ENCODE peak calls at places on chromosomes 5 and 9, in four cellular contexts. P, K, G and X are unnamed samples.
A peak's percentile ranks its signal among the peaks of the same experiment; 100 is the strongest.

GRCh38 chr5:150734579-150735384 is 24.0 kb downstream of the DCTN4 start:
- DNase-seq in G (peak; percentile 33), P (peak; percentile 47), K (peak; percentile 55), X (no peak)

GRCh38 chr5:178548751-178549150 is 41.4 kb downstream of the COL23A1 start:
- DNase-seq in P (no peak), G (no peak), K (no peak), X (no peak)

GRCh38 chr9:90848866-90849265 is 47.2 kb downstream of the SYK start:
- DNase-seq in P (no peak), G (no peak), K (no peak), X (no peak)

GRCh38 chr5:140142802-140143201 is 17.1 kb downstream of the IGIP start:
- DNase-seq in P (no peak), K (no peak), G (no peak), X (no peak)

GRCh38 chr9:69249337-69249736 is 75.3 kb downstream of the TJP2 start:
- DNase-seq in P (peak; percentile 12), K (no peak), G (no peak), X (no peak)

GRCh38 chr5:181161534-181162175 is 14.3 kb downstream of the OR2V2 start:
- DNase-seq in K (no peak), G (no peak), P (no peak), X (no peak)

GRCh38 chr5:1223278-1223670 is 1.9 kb upstream of the SLC6A18 start:
- DNase-seq in P (no peak), K (no peak), G (no peak), X (no peak)

GRCh38 chr9:4171519-4171918 is 128.3 kb downstream of the GLIS3 start:
- DNase-seq in G (no peak), K (no peak), P (no peak), X (no peak)

GRCh38 chr9:129309906-129310305 is 131.8 kb upstream of the IER5L start:
- DNase-seq in K (no peak), G (no peak), P (no peak), X (no peak)

GRCh38 chr5:21164425-21164824 is 1176.4 kb upstream of the CDH18 start:
- DNase-seq in P (no peak), K (no peak), G (no peak), X (no peak)

GRCh38 chr5:163434410-163434866 is 3.0 kb upstream of the CCNG1 start:
- DNase-seq in K (peak; percentile 61), P (no peak), G (no peak), X (no peak)

GRCh38 chr9:133256057-133256461 is 18.9 kb downstream of the ABO start:
- DNase-seq in G (no peak), K (no peak), P (no peak), X (no peak)

GRCh38 chr9:78321505-78321904 is 24.6 kb downstream of the PSAT1 start:
- DNase-seq in P (no peak), G (no peak), K (no peak), X (no peak)

GRCh38 chr5:88203977-88204735 is 64.5 kb downstream of the TMEM161B start:
- DNase-seq in P (no peak), G (no peak), K (no peak), X (peak; percentile 29)

GRCh38 chr5:83554686-83555085 is 83.1 kb downstream of the VCAN start:
- DNase-seq in K (no peak), P (no peak), G (no peak), X (no peak)

GRCh38 chr9:137429974-137430722 is 7.0 kb downstream of the NOXA1 start:
- DNase-seq in G (no peak), P (peak; percentile 11), K (no peak), X (peak; percentile 93)

GRCh38 chr5:116371935-116372334 is 202.7 kb downstream of the SEMA6A start:
- DNase-seq in P (no peak), K (no peak), G (no peak), X (no peak)

GRCh38 chr9:124454791-124455443 is 4.7 kb downstream of the ADGRD2 start:
- DNase-seq in K (no peak), P (no peak), G (no peak), X (no peak)

GRCh38 chr5:115986358-115986757 is 24.1 kb downstream of the LVRN start:
- DNase-seq in P (no peak), G (no peak), K (no peak), X (no peak)

GRCh38 chr5:132629230-132629944 is 28.6 kb upstream of the IL13 start:
- DNase-seq in G (no peak), P (no peak), K (no peak), X (no peak)

GRCh38 chr5:61313960-61314681 is 17.9 kb upstream of the ZSWIM6 start:
- DNase-seq in G (no peak), K (no peak), P (no peak), X (no peak)

GRCh38 chr5:136130581-136130980 is 2.1 kb upstream of the SMAD5 start:
- DNase-seq in K (no peak), P (no peak), G (no peak), X (no peak)

GRCh38 chr5:33339413-33339812 is 101.4 kb upstream of the TARS1 start:
- DNase-seq in K (no peak), G (no peak), P (no peak), X (peak; percentile 4)

GRCh38 chr9:124342946-124343485 is 72.2 kb downstream of the PSMB7 start:
- DNase-seq in P (peak; percentile 80), K (no peak), G (peak; percentile 18), X (peak; percentile 88)

GRCh38 chr9:80410106-80410505 is 838.3 kb downstream of the TLE4 start:
- DNase-seq in P (no peak), K (no peak), G (no peak), X (peak; percentile 28)

GRCh38 chr9:126720661-126721530 is 83.9 kb upstream of the ZBTB43 start:
- DNase-seq in K (no peak), G (no peak), P (no peak), X (no peak)

GRCh38 chr9:83291196-83291595 is 228.3 kb upstream of the RASEF start:
- DNase-seq in P (no peak), K (peak; percentile 34), G (no peak), X (no peak)

DNA sequence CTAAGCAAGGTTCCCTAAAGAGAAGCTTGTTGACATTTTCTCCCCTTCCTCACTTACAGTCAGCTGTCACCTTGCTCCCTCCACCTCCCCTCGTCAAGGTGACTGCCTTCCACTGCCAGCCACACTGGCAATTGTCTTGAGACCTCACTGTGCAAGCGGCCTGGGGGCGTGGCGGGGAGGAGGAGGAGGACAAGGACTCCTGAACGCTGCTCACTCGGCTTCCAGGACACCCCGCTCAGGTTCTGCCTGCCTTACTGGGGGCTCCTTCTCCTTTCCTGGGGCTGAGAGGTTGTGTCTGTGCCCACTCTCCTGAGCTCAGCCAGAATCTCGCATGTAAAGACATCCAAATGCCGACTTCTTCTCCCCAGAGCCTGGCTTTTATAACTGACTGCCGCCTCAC is 60.3 kb upstream of the LRRTM2 start:
- DNase-seq in K (no peak), P (no peak), G (no peak), X (no peak)
- H3K4me3 ChIP-seq in K (no peak overlapping the region), P (no peak overlapping the region), G (no peak overlapping the region), X (no peak overlapping the region)

GRCh38 chr9:135468866-135469521 is 10.6 kb upstream of the PPP1R26 start:
- DNase-seq in P (no peak), K (no peak), G (no peak), X (no peak)

GRCh38 chr9:135461936-135462335 is 17.6 kb upstream of the PPP1R26 start:
- DNase-seq in G (no peak), P (no peak), K (no peak), X (peak; percentile 51)

GRCh38 chr9:135464181-135464580 is 15.4 kb upstream of the PPP1R26 start:
- DNase-seq in P (no peak), G (no peak), K (no peak), X (peak; percentile 7)

DNA sequence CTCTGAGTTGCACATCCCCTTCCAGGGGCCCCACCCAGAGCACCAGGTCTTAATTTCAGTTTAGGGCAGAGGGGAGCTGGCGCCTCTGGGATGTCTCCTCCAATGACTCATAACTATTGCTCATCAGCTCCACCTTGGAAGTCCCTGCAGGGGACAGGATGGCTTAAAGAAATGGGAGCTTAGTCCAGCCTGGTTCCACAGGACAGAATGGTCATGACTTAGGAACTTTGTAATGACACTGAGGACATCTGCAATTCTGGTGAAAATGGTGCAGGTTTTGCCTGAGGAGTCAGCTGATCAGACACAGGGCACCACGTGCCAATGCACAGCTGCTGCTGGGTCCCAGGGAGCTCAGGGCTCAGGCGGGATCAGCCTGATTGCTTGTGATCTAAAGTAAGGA is 16.4 kb upstream of the PPP1R26 start:
- DNase-seq in G (no peak), K (no peak), P (no peak), X (peak; percentile 43)
- H3K27me3 ChIP-seq in G (no peaks in the 10 kb centered on the region), K (no peaks in the 10 kb centered on the region), P (peaks cover 7% of the 10 kb centered on the region), X (no peaks in the 10 kb centered on the region)

DNA sequence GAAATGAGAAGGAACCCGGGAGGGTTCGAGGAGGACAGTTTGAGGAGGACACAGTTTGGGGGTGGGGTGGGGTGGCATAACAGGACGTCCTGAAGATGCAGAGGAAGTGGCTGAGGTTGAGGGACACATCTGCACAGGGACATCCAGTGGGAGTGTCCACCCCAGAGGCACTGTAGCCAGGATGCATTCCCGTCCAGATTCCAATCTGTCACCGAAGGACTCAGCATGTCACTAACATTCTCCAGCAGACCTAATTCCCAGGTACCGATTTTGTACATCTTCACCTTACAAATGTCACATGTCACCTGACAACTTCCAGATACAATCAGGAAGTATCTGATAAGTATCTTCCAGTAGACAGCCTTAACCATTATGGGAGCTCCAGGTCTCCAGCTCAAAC is 42.6 kb downstream of the EPB41L4B start:
- DNase-seq in K (no peak), P (no peak), G (no peak), X (no peak)
- H3K36me3 ChIP-seq in K (no peaks in the 10 kb centered on the region), P (no peaks in the 10 kb centered on the region), G (no peaks in the 10 kb centered on the region), X (peaks cover 1% of the 10 kb centered on the region)

GRCh38 chr5:137706841-137707240 is 29.0 kb downstream of the KLHL3 start:
- DNase-seq in P (no peak), K (no peak), G (no peak), X (no peak)
- H3K4me3 ChIP-seq in P (no peak overlapping the region), K (no peak overlapping the region), G (no peak overlapping the region), X (no peak overlapping the region)

DNA sequence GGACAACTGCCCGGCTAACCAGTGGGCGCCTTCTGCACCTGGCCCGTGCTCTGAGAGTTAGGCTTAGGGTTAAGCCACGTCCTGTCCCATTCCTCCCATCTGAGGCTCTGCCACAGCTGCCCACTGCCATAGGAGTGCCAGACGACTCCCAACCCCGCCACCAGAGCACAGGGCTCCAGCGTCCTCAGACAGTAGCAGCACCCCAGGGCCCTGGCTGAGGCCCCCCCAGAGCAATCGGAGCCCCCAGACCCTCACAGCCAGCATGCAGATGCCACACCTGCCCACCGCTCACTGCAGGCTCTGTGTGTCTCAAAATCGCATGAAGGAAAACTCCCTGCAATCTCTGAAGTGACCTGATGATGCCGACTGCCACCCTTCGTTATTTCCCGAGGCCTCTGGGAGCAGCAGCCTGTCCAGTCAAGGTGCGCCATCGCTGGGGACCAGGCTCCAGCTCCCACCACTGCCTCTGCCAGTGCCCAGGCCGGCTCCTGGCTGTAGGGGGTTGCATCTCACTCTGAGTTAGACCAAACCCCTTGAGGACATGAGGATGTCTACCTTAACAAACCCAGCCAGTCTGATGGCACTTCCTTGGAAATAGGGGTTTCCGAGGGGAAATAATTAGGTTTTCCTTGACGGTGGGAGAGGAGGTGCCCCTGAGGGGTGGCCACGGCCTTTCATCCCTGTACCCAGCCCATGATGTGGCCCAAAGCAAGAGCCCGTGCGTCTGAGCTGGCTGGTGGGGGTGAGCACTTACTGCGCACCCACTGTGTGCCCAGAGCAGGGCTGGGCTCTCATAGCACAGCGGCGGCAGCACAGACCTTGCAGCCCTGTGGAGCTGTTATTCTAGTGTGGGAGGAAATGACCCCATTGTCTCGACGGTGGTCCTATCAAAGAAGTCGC is 58.0 kb upstream of the RNF130 start:
- DNase-seq in P (no peak), G (no peak), K (no peak), X (peak; percentile 52)
- H3K27me3 ChIP-seq in P (peaks cover 2% of the 10 kb centered on the region), G (no peaks in the 10 kb centered on the region), K (no peaks in the 10 kb centered on the region), X (no peaks in the 10 kb centered on the region)